ENCODE peak calls at places on chromosome 10, in five cellular contexts. D, H, E, F and M are unnamed samples.

GRCh38 chr10:3512263-3512662 is 272.7 kb downstream of the KLF6 start:
- DNase-seq in D (no peak), H (no peak), E (no peak), F (no peak), M (no peak)

GRCh38 chr10:25083546-25084111 is 67.2 kb downstream of the THNSL1 start:
- DNase-seq in D (no peak), H (no peak), E (no peak), F (no peak), M (no peak)

GRCh38 chr10:43576580-43576979 is 2.2 kb upstream of the ZNF239 start:
- DNase-seq in D (no peak), H (no peak), E (no peak), F (no peak), M (no peak)

GRCh38 chr10:132165416-132165980 is 21.2 kb upstream of the DPYSL4 start:
- DNase-seq in D (no peak), H (no peak), E (no peak), F (no peak), M (no peak)

GRCh38 chr10:44991571-44991970 is 9.2 kb upstream of the ZNF22 start:
- DNase-seq in D (no peak), H (no peak), E (no peak), F (no peak), M (no peak)

GRCh38 chr10:29244978-29245377 is 43.9 kb upstream of the LYZL1 start:
- DNase-seq in D (no peak), H (no peak), E (no peak), F (no peak), M (no peak)

GRCh38 chr10:119025336-119025735 is 4.2 kb upstream of the NANOS1 start:
- DNase-seq in D (peak; percentile 25), H (peak; percentile 92), E (no peak), F (no peak), M (no peak)

GRCh38 chr10:71244638-71245419 is 32.5 kb downstream of the UNC5B start:
- DNase-seq in D (no peak), H (peak; percentile 71), E (no peak), F (no peak), M (no peak)

GRCh38 chr10:69757553-69758309 is 44.0 kb upstream of the COL13A1 start:
- DNase-seq in D (no peak), H (peak; percentile 46), E (no peak), F (no peak), M (no peak)

GRCh38 chr10:30596037-30596436 is 33.5 kb downstream of the LYZL2 start:
- DNase-seq in D (no peak), H (no peak), E (no peak), F (no peak), M (no peak)

GRCh38 chr10:99224766-99225165 is 10.9 kb downstream of the HPSE2 start:
- DNase-seq in D (no peak), H (no peak), E (no peak), F (no peak), M (no peak)

GRCh38 chr10:10545771-10546170 is 471.9 kb upstream of the CELF2 start:
- DNase-seq in D (no peak), H (no peak), E (no peak), F (no peak), M (no peak)

GRCh38 chr10:70906953-70907618 is 18.7 kb upstream of the PCBD1 start:
- DNase-seq in D (peak; percentile 3), H (no peak), E (no peak), F (no peak), M (no peak)

GRCh38 chr10:35712486-35712885 is 70.4 kb upstream of the FZD8 start:
- DNase-seq in D (no peak), H (no peak), E (no peak), F (no peak), M (no peak)